ENCODE peak calls at places on chromosomes 6 and 20, in ten cellular contexts. M, H, U, O, P, B, N, I, Z and S are unnamed samples.
A peak's percentile ranks its signal among the peaks of the same experiment; 100 is the strongest.

GRCh38 chr6:79100304-79100703 is 22.2 kb upstream of the PHIP start:
- DNase-seq in M (no peak), H (no peak), U (no peak), O (no peak), P (no peak), B (no peak), N (no peak), I (no peak), Z (no peak), S (no peak)

GRCh38 chr6:79307321-79308036 is 73.0 kb upstream of the HMGN3 start:
- DNase-seq in M (peak; percentile 45), H (peak; percentile 47), U (peak; percentile 18), O (no peak), P (no peak), B (no peak), N (no peak), I (no peak), Z (peak; percentile 44), S (peak; percentile 97)

GRCh38 chr6:21933351-21933750 is 339.8 kb downstream of the SOX4 start:
- DNase-seq in M (no peak), H (no peak), U (no peak), O (no peak), P (no peak), B (no peak), N (no peak), I (no peak), Z (no peak), S (no peak)

GRCh38 chr6:53691667-53692133 is 26.1 kb upstream of the KLHL31 start:
- DNase-seq in M (peak; percentile 9), H (no peak), U (no peak), O (no peak), P (no peak), B (no peak), N (no peak), I (no peak), Z (no peak), S (no peak)

GRCh38 chr6:14819001-14819400 is 426.9 kb upstream of the JARID2 start:
- DNase-seq in M (no peak), H (no peak), U (no peak), O (no peak), P (no peak), B (no peak), N (no peak), I (no peak), Z (no peak), S (peak; percentile 48)

GRCh38 chr6:131060311-131060710 is 2.7 kb downstream of the EPB41L2 start:
- DNase-seq in M (peak; percentile 26), H (no peak), U (no peak), O (no peak), P (no peak), B (no peak), N (no peak), I (no peak), Z (peak; percentile 49), S (no peak)

GRCh38 chr6:42988486-42989020 is 4.2 kb downstream of the PPP2R5D start:
- DNase-seq in M (peak; percentile 77), H (no peak), U (no peak), O (no peak), P (no peak), B (no peak), N (no peak), I (no peak), Z (peak; percentile 19), S (peak; percentile 17)

GRCh38 chr6:30321692-30322388 is 4.9 kb upstream of the TRIM39 start:
- DNase-seq in M (peak; percentile 37), H (no peak), U (no peak), O (no peak), P (no peak), B (no peak), N (no peak), I (no peak), Z (no peak), S (no peak)

GRCh38 chr20:1942486-1943266 is 47.5 kb downstream of the SIRPA start:
- DNase-seq in M (no peak), H (no peak), U (no peak), O (no peak), P (no peak), B (no peak), N (no peak), I (no peak), Z (no peak), S (no peak)

GRCh38 chr20:1944345-1945099 is 49.3 kb downstream of the SIRPA start:
- DNase-seq in M (no peak), H (no peak), U (no peak), O (no peak), P (no peak), B (no peak), N (no peak), I (peak; percentile 36), Z (no peak), S (peak; percentile 63)

GRCh38 chr20:1942061-1942460 is 46.9 kb downstream of the SIRPA start:
- DNase-seq in M (no peak), H (no peak), U (no peak), O (no peak), P (no peak), B (no peak), N (no peak), I (no peak), Z (no peak), S (no peak)

GRCh38 chr20:1945134-1945618 is 48.7 kb downstream of the PDYN start:
- DNase-seq in M (no peak), H (no peak), U (no peak), O (peak; percentile 59), P (no peak), B (no peak), N (no peak), I (peak; percentile 86), Z (no peak), S (peak; percentile 98)

DNA sequence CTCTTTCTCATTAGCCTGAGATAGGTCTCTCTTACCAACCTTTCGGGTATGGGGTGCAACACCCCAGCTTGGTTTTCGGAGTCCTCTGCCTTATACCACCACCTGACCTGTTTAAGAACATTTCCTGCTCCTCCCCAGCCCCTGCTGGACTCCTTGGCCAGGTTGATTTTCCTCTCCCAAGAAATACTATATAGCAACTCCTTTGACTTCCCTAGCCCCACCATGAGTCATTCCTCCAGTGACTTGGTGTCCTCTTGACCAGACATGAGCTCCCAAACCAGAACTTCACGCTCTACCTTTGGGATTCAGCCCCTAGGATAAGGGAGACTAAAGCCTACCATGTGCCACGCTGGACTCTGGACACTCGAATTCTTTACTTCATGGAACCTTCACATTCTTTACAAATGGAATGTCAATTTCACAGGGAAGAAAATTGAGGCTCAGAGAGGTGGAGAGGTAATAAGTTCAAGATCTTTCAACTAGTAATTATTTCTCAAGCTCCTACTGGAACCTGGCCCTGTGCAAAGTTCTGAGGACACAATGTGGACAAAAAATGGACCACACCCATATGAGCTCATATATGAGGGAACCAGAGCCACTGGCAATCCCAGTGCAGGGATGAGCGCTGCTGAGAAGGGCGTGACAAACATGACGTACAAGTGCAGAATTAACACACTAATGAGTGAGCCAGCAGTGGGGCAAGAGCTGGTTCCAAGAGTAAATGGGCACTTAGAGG is 48.2 kb downstream of the SIRPA start:
- DNase-seq in M (peak; percentile 65), H (no peak), U (peak; percentile 55), O (no peak), P (no peak), B (no peak), N (no peak), I (peak; percentile 60), Z (peak; percentile 14), S (peak; percentile 91)
- TF ChIP-seq CTCF in M (no peak), H (no peak), U (no peak), O (no peak), P (no peak), B (no peak), N (no peak), I (no peak), Z (no peak), S (no peak)

GRCh38 chr6:37691904-37692806 is 5.5 kb downstream of the MDGA1 start:
- DNase-seq in M (peak; percentile 86), H (peak; percentile 61), U (peak; percentile 47), O (peak; percentile 67), P (peak; percentile 88), B (peak; percentile 71), N (peak; percentile 83), I (peak; percentile 94), Z (peak; percentile 85), S (peak; percentile 69)

GRCh38 chr6:37693079-37693478 is 4.6 kb downstream of the MDGA1 start:
- DNase-seq in M (no peak), H (no peak), U (no peak), O (no peak), P (no peak), B (no peak), N (no peak), I (no peak), Z (peak; percentile 16), S (no peak)

GRCh38 chr6:37689356-37689755 is 8.3 kb downstream of the MDGA1 start:
- DNase-seq in M (peak; percentile 28), H (no peak), U (no peak), O (no peak), P (no peak), B (no peak), N (no peak), I (no peak), Z (no peak), S (no peak)

GRCh38 chr6:37693546-37694250 is 4.0 kb downstream of the MDGA1 start:
- DNase-seq in M (no peak), H (no peak), U (no peak), O (no peak), P (no peak), B (no peak), N (no peak), I (no peak), Z (no peak), S (no peak)

DNA sequence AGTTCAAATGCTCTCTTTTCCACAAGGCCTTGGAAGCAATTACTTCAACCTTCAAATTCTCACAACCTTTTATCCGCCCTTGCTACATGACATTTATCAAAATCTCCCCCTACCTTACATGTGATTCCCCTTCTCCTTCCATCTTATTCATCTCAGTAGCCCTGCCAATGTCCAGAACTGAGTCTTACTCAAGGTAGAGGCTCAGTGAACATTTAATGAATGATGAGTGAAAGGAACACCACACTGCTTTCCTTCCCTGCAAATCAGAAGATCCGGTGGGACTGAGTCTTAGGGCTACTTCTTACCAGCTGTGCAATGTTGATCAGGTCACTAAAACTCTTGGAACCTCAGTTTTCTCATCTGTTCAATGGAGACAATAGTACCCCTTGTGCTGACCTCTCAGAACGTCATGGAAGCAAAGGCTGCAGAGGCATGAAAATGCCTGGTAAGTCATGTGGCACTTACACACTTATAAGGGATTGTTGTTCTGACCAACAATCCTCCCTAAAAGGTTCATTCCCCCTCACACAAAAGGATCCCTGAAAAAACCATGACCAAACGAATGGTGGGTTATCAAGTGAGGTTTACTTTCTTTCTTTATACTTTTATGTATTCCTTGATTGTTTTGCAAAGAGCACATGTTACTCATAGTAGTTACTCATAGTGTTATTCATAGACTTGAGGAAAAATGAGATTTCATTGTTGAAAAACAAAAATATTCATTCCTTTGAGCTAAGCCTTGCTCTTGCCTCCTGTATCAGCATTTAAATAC is 6.5 kb downstream of the MDGA1 start:
- DNase-seq in M (peak; percentile 34), H (no peak), U (no peak), O (no peak), P (no peak), B (no peak), N (no peak), I (no peak), Z (peak; percentile 43), S (no peak)
- TF ChIP-seq CTCF in M (no peak), H (no peak), U (no peak), O (no peak), P (no peak), B (no peak), N (no peak), I (no peak), Z (no peak), S (no peak)

GRCh38 chr20:49892260-49893216 is 22.8 kb downstream of the SPATA2 start:
- DNase-seq in M (no peak), H (no peak), U (no peak), O (peak; percentile 14), P (no peak), B (peak; percentile 41), N (no peak), I (peak; percentile 81), Z (no peak), S (no peak)
- TF ChIP-seq CTCF in M (no peak), H (no peak), U (no peak), O (no peak), P (no peak), B (no peak), N (no peak), I (no peak), Z (no peak), S (no peak)

GRCh38 chr20:48971956-48972355 is 50.4 kb downstream of the ARFGEF2 start:
- DNase-seq in M (peak; percentile 6), H (no peak), U (no peak), O (no peak), P (no peak), B (no peak), N (no peak), I (no peak), Z (no peak), S (no peak)
- TF ChIP-seq CTCF in M (no peak), H (no peak), U (no peak), O (no peak), P (no peak), B (no peak), N (no peak), I (no peak), Z (no peak), S (no peak)